ENCODE peak calls at places on chromosomes 2 and 18, in five cellular contexts. One of them, this sample, is unnamed.

GRCh38 chr2:29108225-29108624 is 7.0 kb upstream of the CLIP4 start:
- DNase-seq in foreskin fibroblast: peak
- DNase-seq in retinal pigment epithelial cell: peak
- DNase-seq in IMR-90: peak
- DNase-seq in right lobe of liver: no peak
- DNase-seq in this sample: peak

GRCh38 chr2:208255557-208256106 is 761 bp upstream of the IDH1 start:
- DNase-seq in foreskin fibroblast: no peak
- DNase-seq in right lobe of liver: no peak
- DNase-seq in retinal pigment epithelial cell: no peak
- DNase-seq in IMR-90: no peak
- DNase-seq in this sample: no peak

GRCh38 chr2:213235741-213236140 is 48.5 kb upstream of the SPAG16 start:
- DNase-seq in retinal pigment epithelial cell: no peak
- DNase-seq in right lobe of liver: no peak
- DNase-seq in IMR-90: no peak
- DNase-seq in foreskin fibroblast: no peak
- DNase-seq in this sample: no peak

GRCh38 chr2:217688494-217688893 is 314.3 kb downstream of the TNS1 start:
- DNase-seq in retinal pigment epithelial cell: no peak
- DNase-seq in foreskin fibroblast: no peak
- DNase-seq in IMR-90: no peak
- DNase-seq in right lobe of liver: no peak
- DNase-seq in this sample: no peak

GRCh38 chr2:3683748-3684454 is 19.5 kb upstream of the DCDC2C start:
- DNase-seq in IMR-90: peak
- DNase-seq in foreskin fibroblast: no peak
- DNase-seq in retinal pigment epithelial cell: no peak
- DNase-seq in right lobe of liver: no peak
- DNase-seq in this sample: no peak

GRCh38 chr18:26574958-26575864 is 26.9 kb upstream of the KCTD1 start:
- DNase-seq in retinal pigment epithelial cell: peak
- DNase-seq in foreskin fibroblast: peak
- DNase-seq in right lobe of liver: peak
- DNase-seq in IMR-90: peak
- DNase-seq in this sample: peak

GRCh38 chr18:41444943-41445342 is 510.1 kb upstream of the PIK3C3 start:
- DNase-seq in right lobe of liver: no peak
- DNase-seq in IMR-90: no peak
- DNase-seq in retinal pigment epithelial cell: peak
- DNase-seq in foreskin fibroblast: no peak
- DNase-seq in this sample: no peak

GRCh38 chr2:121650554-121650930 is 1.3 kb upstream of the CLASP1 start:
- DNase-seq in right lobe of liver: no peak
- DNase-seq in foreskin fibroblast: no peak
- DNase-seq in retinal pigment epithelial cell: no peak
- DNase-seq in IMR-90: peak
- DNase-seq in this sample: peak

GRCh38 chr18:40293311-40293710 is 1661.7 kb upstream of the PIK3C3 start:
- DNase-seq in right lobe of liver: no peak
- DNase-seq in retinal pigment epithelial cell: no peak
- DNase-seq in IMR-90: no peak
- DNase-seq in foreskin fibroblast: no peak
- DNase-seq in this sample: peak

GRCh38 chr2:3462493-3463104 is 56.7 kb downstream of the ADI1 start:
- DNase-seq in foreskin fibroblast: no peak
- DNase-seq in retinal pigment epithelial cell: no peak
- DNase-seq in IMR-90: no peak
- DNase-seq in right lobe of liver: no peak
- DNase-seq in this sample: no peak

GRCh38 chr18:46060359-46060841 is 11.7 kb downstream of the PSTPIP2 start:
- DNase-seq in right lobe of liver: no peak
- DNase-seq in IMR-90: no peak
- DNase-seq in retinal pigment epithelial cell: no peak
- DNase-seq in foreskin fibroblast: no peak
- DNase-seq in this sample: no peak

DNA sequence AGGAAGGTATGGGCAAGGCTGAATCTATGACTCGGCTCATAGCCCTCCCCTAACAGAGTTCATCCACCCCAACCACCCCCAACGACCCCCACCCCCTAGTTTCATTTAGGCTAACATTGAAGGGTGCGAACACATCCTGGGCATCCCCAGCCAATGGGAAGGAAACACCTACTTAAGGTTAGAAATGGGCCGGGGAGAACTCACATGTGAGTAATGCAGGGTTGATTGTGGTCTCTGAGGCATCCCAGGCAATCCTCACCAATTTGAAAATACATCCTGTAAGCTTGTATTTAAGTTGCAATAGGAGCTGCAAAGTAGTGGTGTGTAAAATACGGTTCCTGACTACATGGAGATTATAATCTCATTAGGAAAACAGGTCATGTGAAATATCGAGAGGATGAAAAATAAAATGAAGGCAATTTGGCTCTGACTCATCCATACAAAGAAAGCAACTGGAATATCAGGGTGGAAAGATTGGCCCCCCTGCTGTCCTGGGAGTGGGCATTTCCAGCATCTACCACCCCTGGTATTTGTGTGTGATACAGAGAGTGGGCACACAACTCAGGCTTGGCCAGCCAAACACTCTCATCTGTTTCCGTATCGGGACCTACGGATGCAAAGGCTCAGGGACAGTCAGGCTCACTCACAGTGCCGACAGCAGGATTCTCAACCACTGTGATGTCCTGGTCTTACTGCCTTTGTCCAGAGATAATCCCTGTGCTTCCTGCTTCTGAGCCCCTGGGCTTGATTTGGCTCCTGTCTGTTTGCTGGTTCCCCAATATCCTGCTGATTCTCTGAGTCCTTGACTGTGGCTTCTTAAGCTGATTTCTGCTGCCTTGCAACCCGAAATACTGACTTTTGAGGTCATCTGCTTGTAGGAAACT is 90.0 kb upstream of the NCKAP5 start:
- DNase-seq in IMR-90: peak
- DNase-seq in right lobe of liver: no peak
- DNase-seq in retinal pigment epithelial cell: no peak
- DNase-seq in foreskin fibroblast: no peak
- DNase-seq in this sample: peak
- H3K4me3 ChIP-seq in IMR-90: no peak
- H3K4me3 ChIP-seq in right lobe of liver: no peak
- H3K4me3 ChIP-seq in retinal pigment epithelial cell: no peak
- H3K4me3 ChIP-seq in foreskin fibroblast: no peak
- H3K4me3 ChIP-seq in this sample: no peak

GRCh38 chr2:160582481-160583161 is 89.0 kb upstream of the RBMS1 start:
- DNase-seq in retinal pigment epithelial cell: peak
- DNase-seq in right lobe of liver: no peak
- DNase-seq in IMR-90: peak
- DNase-seq in foreskin fibroblast: peak
- DNase-seq in this sample: peak

GRCh38 chr2:160581035-160581434 is 87.4 kb upstream of the RBMS1 start:
- DNase-seq in right lobe of liver: no peak
- DNase-seq in IMR-90: peak
- DNase-seq in retinal pigment epithelial cell: peak
- DNase-seq in foreskin fibroblast: peak
- DNase-seq in this sample: peak

GRCh38 chr2:160583823-160584537 is 90.4 kb upstream of the RBMS1 start:
- DNase-seq in retinal pigment epithelial cell: no peak
- DNase-seq in IMR-90: no peak
- DNase-seq in right lobe of liver: no peak
- DNase-seq in foreskin fibroblast: no peak
- DNase-seq in this sample: no peak

GRCh38 chr2:160583162-160583522 is 89.5 kb upstream of the RBMS1 start:
- DNase-seq in retinal pigment epithelial cell: peak
- DNase-seq in IMR-90: peak
- DNase-seq in right lobe of liver: no peak
- DNase-seq in foreskin fibroblast: no peak
- DNase-seq in this sample: peak

DNA sequence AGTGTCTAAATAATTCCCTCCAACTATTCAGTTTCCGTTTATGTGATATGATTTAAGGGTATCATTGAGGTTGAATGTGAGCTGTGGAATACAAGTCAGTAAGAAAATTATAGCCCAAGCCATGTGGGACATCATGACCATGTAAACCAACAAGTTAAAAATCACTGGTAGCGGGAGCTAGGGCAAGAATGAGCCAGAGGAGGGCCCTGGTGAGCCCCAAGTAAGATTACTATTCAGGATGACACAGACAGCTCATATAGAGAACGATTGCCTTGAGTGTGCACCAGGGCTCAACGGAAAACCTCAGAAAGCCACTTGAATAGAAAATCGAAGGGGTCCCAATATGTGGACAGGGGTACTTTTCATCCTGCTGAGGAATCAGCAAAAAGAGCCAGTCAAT is 87.8 kb upstream of the RBMS1 start:
- DNase-seq in IMR-90: no peak
- DNase-seq in foreskin fibroblast: no peak
- DNase-seq in right lobe of liver: no peak
- DNase-seq in retinal pigment epithelial cell: no peak
- DNase-seq in this sample: no peak
- TF ChIP-seq CTCF in IMR-90: no peak
- TF ChIP-seq CTCF in foreskin fibroblast: no peak
- TF ChIP-seq CTCF in right lobe of liver: no peak
- TF ChIP-seq CTCF in retinal pigment epithelial cell: peak
- TF ChIP-seq CTCF in this sample: no peak

GRCh38 chr2:127359520-127359919 is 28.3 kb downstream of the MAP3K2 start:
- DNase-seq in IMR-90: no peak
- DNase-seq in retinal pigment epithelial cell: no peak
- DNase-seq in right lobe of liver: no peak
- DNase-seq in foreskin fibroblast: no peak
- DNase-seq in this sample: no peak
- H3K4me3 ChIP-seq in IMR-90: no peak
- H3K4me3 ChIP-seq in retinal pigment epithelial cell: no peak
- H3K4me3 ChIP-seq in right lobe of liver: no peak
- H3K4me3 ChIP-seq in foreskin fibroblast: no peak
- H3K4me3 ChIP-seq in this sample: no peak

GRCh38 chr2:236517463-236518077 is 52.1 kb upstream of the ACKR3 start:
- DNase-seq in IMR-90: no peak
- DNase-seq in retinal pigment epithelial cell: no peak
- DNase-seq in foreskin fibroblast: no peak
- DNase-seq in right lobe of liver: no peak
- DNase-seq in this sample: no peak

GRCh38 chr2:236516708-236517107 is 52.9 kb upstream of the ACKR3 start:
- DNase-seq in right lobe of liver: no peak
- DNase-seq in foreskin fibroblast: no peak
- DNase-seq in retinal pigment epithelial cell: no peak
- DNase-seq in IMR-90: no peak
- DNase-seq in this sample: no peak

GRCh38 chr2:236512267-236512666 is 57.4 kb upstream of the ACKR3 start:
- DNase-seq in retinal pigment epithelial cell: no peak
- DNase-seq in foreskin fibroblast: no peak
- DNase-seq in IMR-90: no peak
- DNase-seq in right lobe of liver: no peak
- DNase-seq in this sample: no peak

GRCh38 chr2:236510049-236510448 is 59.6 kb upstream of the ACKR3 start:
- DNase-seq in retinal pigment epithelial cell: no peak
- DNase-seq in right lobe of liver: no peak
- DNase-seq in IMR-90: no peak
- DNase-seq in foreskin fibroblast: no peak
- DNase-seq in this sample: no peak

GRCh38 chr2:236512902-236513433 is 56.7 kb upstream of the ACKR3 start:
- DNase-seq in IMR-90: peak
- DNase-seq in retinal pigment epithelial cell: peak
- DNase-seq in foreskin fibroblast: peak
- DNase-seq in right lobe of liver: peak
- DNase-seq in this sample: peak
- TF ChIP-seq CTCF in IMR-90: peak
- TF ChIP-seq CTCF in retinal pigment epithelial cell: peak
- TF ChIP-seq CTCF in foreskin fibroblast: peak
- TF ChIP-seq CTCF in right lobe of liver: peak
- TF ChIP-seq CTCF in this sample: peak

DNA sequence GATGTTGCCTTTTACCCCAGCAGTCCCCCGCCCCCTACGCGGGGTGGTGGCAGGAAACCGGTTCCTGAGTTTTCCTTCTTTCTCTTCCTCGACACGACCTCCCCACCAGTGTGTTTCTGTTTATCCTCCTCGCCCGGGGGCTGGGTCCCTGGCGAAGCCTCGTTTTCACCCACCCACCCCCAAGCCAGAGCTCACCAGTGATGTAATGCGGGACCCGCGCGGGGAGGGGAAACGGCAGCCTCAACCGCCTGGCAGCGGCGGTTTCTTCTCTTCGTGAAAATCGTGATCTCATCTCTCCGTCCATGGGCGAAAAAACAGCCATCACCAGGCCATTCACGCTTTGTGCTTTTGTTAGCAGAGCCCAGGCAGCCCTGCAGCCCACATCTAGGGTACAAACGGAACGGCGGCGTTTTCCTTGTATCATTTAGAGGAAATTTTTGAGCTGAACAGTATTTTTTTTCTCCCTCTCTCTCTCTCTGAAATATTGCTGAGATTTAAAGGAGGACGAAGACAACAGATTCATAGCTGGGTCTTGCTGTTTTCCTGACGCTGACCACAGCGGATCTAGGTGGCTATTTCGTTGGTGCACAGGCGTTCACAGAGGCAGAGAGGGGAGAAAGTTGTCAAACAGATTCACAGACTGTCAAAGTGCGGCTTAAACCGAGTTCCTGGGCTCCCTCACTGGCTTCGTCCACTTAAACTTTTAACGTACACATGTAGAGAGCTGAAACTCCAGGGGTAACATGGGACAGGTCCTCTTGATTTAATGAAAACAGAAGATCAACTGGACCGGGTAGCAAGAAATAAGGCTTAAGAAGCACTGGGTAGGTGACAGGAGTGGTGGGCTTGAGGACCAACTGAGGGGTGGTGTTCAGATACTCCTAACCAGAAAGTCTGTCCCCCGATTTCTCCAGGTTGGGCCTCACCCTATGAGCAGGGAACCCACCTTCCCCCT is 21.9 kb upstream of the PAX3 start:
- DNase-seq in foreskin fibroblast: no peak
- DNase-seq in right lobe of liver: no peak
- DNase-seq in retinal pigment epithelial cell: no peak
- DNase-seq in IMR-90: no peak
- DNase-seq in this sample: no peak
- H3K4me3 ChIP-seq in foreskin fibroblast: peak
- H3K4me3 ChIP-seq in right lobe of liver: peak
- H3K4me3 ChIP-seq in retinal pigment epithelial cell: peak
- H3K4me3 ChIP-seq in IMR-90: peak
- H3K4me3 ChIP-seq in this sample: peak

This sample was measured in cardiac fibroblast.